ENCODE peak calls at places on chromosomes 12 and 14, in seven cellular contexts. J is spleen; Y is stimulated activated CD4-positive, alpha-beta T cell treated with anti-CD3 and anti-CD28 coated beads, Interleukin-4, amount 100 ng/mL, for 4 hours; G is T-cell; I is germinal center; P is amniotic stem cell; H is smooth muscle cell of the brain vasculature. N is an unnamed sample.

GRCh38 chr14:75274899-75275569 is 3.6 kb upstream of the FOS start:
- DNase-seq in G (peak; percentile 71), P (no peak), I (peak; percentile 64), Y (no peak), H (no peak), J (peak; percentile 90), N (no peak)

GRCh38 chr14:30177776-30178175 is 250.1 kb upstream of the PRKD1 start:
- DNase-seq in H (no peak), P (no peak), J (no peak), Y (no peak), G (no peak), I (no peak), N (no peak)

GRCh38 chr12:996881-997280 is 5.9 kb downstream of the ERC1 start:
- DNase-seq in I (no peak), H (no peak), G (no peak), Y (no peak), P (no peak), J (no peak), N (no peak)

GRCh38 chr12:115584156-115584555 is 693.3 kb downstream of the MED13L start:
- DNase-seq in I (no peak), P (no peak), Y (no peak), J (no peak), H (no peak), G (no peak), N (no peak)

GRCh38 chr12:9888665-9889273 is 7.5 kb downstream of the KLRF2 start:
- DNase-seq in J (no peak), H (no peak), I (no peak), G (no peak), Y (no peak), P (no peak), N (no peak)

GRCh38 chr14:75418779-75419768 is 8.7 kb upstream of the JDP2 start:
- DNase-seq in H (no peak), Y (peak; percentile 51), J (no peak), I (peak; percentile 44), P (no peak), G (no peak), N (no peak)

GRCh38 chr14:73887704-73888459 is 1.2 kb downstream of the ZNF410 start:
- DNase-seq in P (no peak), Y (no peak), I (peak; percentile 10), G (no peak), J (no peak), H (no peak), N (no peak)

GRCh38 chr14:61570188-61570960 is 124.9 kb upstream of the HIF1A start:
- DNase-seq in G (no peak), J (no peak), Y (no peak), I (no peak), H (no peak), P (no peak), N (no peak)

GRCh38 chr14:53412819-53413664 is 259.9 kb upstream of the DDHD1 start:
- DNase-seq in Y (no peak), P (no peak), I (no peak), J (no peak), H (no peak), G (no peak), N (peak; percentile 25)

GRCh38 chr14:55580401-55581010 is 499 bp downstream of the KTN1 start:
- DNase-seq in H (no peak), P (no peak), I (peak; percentile 64), Y (peak; percentile 52), J (peak; percentile 93), G (peak; percentile 46), N (peak; percentile 36)

GRCh38 chr14:52553002-52553670 is 500 bp downstream of the GPR137C start:
- DNase-seq in P (no peak), I (peak; percentile 58), H (no peak), J (peak; percentile 93), G (peak; percentile 36), Y (peak; percentile 27), N (peak; percentile 46)

GRCh38 chr14:99566009-99566389 is 38.0 kb downstream of the CCDC85C start:
- DNase-seq in P (no peak), Y (no peak), H (no peak), I (no peak), J (no peak), G (no peak), N (no peak)

GRCh38 chr12:88334271-88334670 is 192.2 kb downstream of the TMTC3 start:
- DNase-seq in G (no peak), P (peak; percentile 13), J (no peak), Y (no peak), H (no peak), I (no peak), N (no peak)

GRCh38 chr12:98406378-98406777 is 109.0 kb upstream of the TMPO start:
- DNase-seq in P (no peak), H (no peak), G (no peak), J (no peak), Y (no peak), I (no peak), N (peak; percentile 86)

GRCh38 chr14:68791078-68791983 is 1.5 kb downstream of the ZFP36L1 start:
- DNase-seq in Y (no peak), P (no peak), J (peak; percentile 69), I (no peak), H (no peak), G (no peak), N (peak; percentile 63)

GRCh38 chr12:106586803-106587684 is 4.2 kb downstream of the RFX4 start:
- DNase-seq in P (no peak), I (no peak), H (no peak), Y (no peak), J (no peak), G (no peak), N (no peak)

GRCh38 chr12:111174283-111175108 is 194.4 kb downstream of the PHETA1 start:
- DNase-seq in I (no peak), J (no peak), G (no peak), H (no peak), P (no peak), Y (no peak), N (peak; percentile 43)

GRCh38 chr14:22780941-22781605 is 14.6 kb downstream of the OXA1L start:
- DNase-seq in J (no peak), P (no peak), I (no peak), G (no peak), Y (no peak), H (no peak), N (no peak)

GRCh38 chr14:101169267-101169666 is 265.7 kb upstream of the RTL1 start:
- DNase-seq in H (no peak), J (no peak), G (no peak), Y (no peak), I (no peak), P (no peak), N (no peak)

GRCh38 chr12:12442548-12443071 is 85.7 kb downstream of the BORCS5 start:
- DNase-seq in P (no peak), Y (no peak), J (no peak), G (no peak), H (peak; percentile 26), I (no peak), N (peak; percentile 66)

GRCh38 chr12:11650279-11650696 is 814 bp downstream of the ETV6 start:
- DNase-seq in Y (no peak), H (no peak), I (no peak), G (no peak), J (no peak), P (peak; percentile 8), N (no peak)

GRCh38 chr12:18658829-18659228 is 79.0 kb downstream of the PLCZ1 start:
- DNase-seq in J (no peak), P (no peak), Y (no peak), I (no peak), G (no peak), H (no peak), N (no peak)

GRCh38 chr12:52607314-52607713 is 6.1 kb upstream of the KRT72 start:
- DNase-seq in I (no peak), H (no peak), Y (no peak), G (no peak), J (no peak), P (no peak), N (no peak)

GRCh38 chr12:42299392-42300308 is 26.2 kb downstream of the ZCRB1 start:
- DNase-seq in Y (peak; percentile 50), I (no peak), G (peak; percentile 22), P (no peak), H (no peak), J (no peak), N (peak; percentile 34)

GRCh38 chr12:112381898-112382796 is at the start of gene HECTD4:
- DNase-seq in H (peak; percentile 51), I (peak; percentile 94), P (peak; percentile 73), G (peak; percentile 91), Y (peak; percentile 94), J (peak; percentile 99), N (peak; percentile 94)

GRCh38 chr12:210277-211141 is 3.4 kb downstream of the SLC6A12 start:
- DNase-seq in J (no peak), I (no peak), H (no peak), Y (no peak), G (no peak), P (no peak), N (no peak)

GRCh38 chr14:93234798-93235197 is 27.7 kb downstream of the UBR7 start:
- DNase-seq in I (peak; percentile 6), Y (no peak), P (no peak), G (no peak), J (no peak), H (no peak), N (no peak)

GRCh38 chr14:104219731-104220224 is 81.4 kb downstream of the KIF26A start:
- DNase-seq in P (no peak), I (no peak), H (no peak), J (peak; percentile 54), G (no peak), Y (no peak), N (no peak)

GRCh38 chr14:45083622-45083978 is 316 bp upstream of the PRPF39 start:
- DNase-seq in G (no peak), J (no peak), P (no peak), Y (no peak), I (no peak), H (no peak), N (no peak)

GRCh38 chr14:56474419-56475022 is 105.1 kb upstream of the TMEM260 start:
- DNase-seq in J (no peak), H (no peak), Y (no peak), G (no peak), P (no peak), I (peak; percentile 26), N (peak; percentile 74)

GRCh38 chr12:7369274-7369729 is 65.4 kb downstream of the ACSM4 start:
- DNase-seq in J (peak; percentile 56), I (no peak), P (no peak), H (no peak), Y (no peak), G (no peak), N (peak; percentile 39)

GRCh38 chr14:75859746-75860145 is 122.0 kb downstream of the TGFB3 start:
- DNase-seq in G (no peak), H (no peak), I (no peak), Y (no peak), J (no peak), P (no peak), N (no peak)

GRCh38 chr12:15963271-15963670 is 52.1 kb downstream of the DERA start:
- DNase-seq in I (no peak), H (no peak), P (no peak), G (no peak), J (no peak), Y (no peak), N (no peak)

GRCh38 chr12:40152783-40153383 is 47.0 kb upstream of the SLC2A13 start:
- DNase-seq in G (peak; percentile 21), P (no peak), I (peak; percentile 14), J (peak; percentile 70), Y (peak; percentile 14), H (peak; percentile 31), N (peak; percentile 73)

GRCh38 chr12:15256760-15257159 is 35.5 kb upstream of the RERG start:
- DNase-seq in Y (no peak), P (no peak), I (no peak), H (no peak), J (no peak), G (no peak), N (no peak)

GRCh38 chr12:96197503-96198272 is 3.5 kb downstream of the ELK3 start:
- DNase-seq in J (no peak), P (peak; percentile 62), G (no peak), I (no peak), H (no peak), Y (no peak), N (no peak)

GRCh38 chr12:2319747-2320146 is 267.0 kb downstream of the CACNA1C start:
- DNase-seq in H (no peak), P (no peak), G (no peak), J (no peak), I (no peak), Y (no peak), N (no peak)

GRCh38 chr12:6618483-6618882 is 11.3 kb upstream of the CHD4 start:
- DNase-seq in P (no peak), H (no peak), G (no peak), I (no peak), J (no peak), Y (no peak), N (no peak)

N was measured in A673.